ENCODE peak calls at places on chromosomes 1 and 21, in six cellular contexts. One of them, this sample, is unnamed.

GRCh38 chr1:109090415-109091195 is at the start of gene TMEM167B:
- DNase-seq in nephron progenitor cell: peak; percentile 81
- DNase-seq in MCF 10A: peak; percentile 91
- DNase-seq in erythroblast: peak; percentile 96
- DNase-seq in AG20443: peak; percentile 90
- DNase-seq in kidney glomerular epithelial cell: peak; percentile 78
- DNase-seq in this sample: peak; percentile 32

GRCh38 chr1:23796466-23797271 is 3.9 kb downstream of the GALE start:
- DNase-seq in kidney glomerular epithelial cell: no peak
- DNase-seq in AG20443: no peak
- DNase-seq in nephron progenitor cell: no peak
- DNase-seq in erythroblast: no peak
- DNase-seq in MCF 10A: peak; percentile 44
- DNase-seq in this sample: no peak

GRCh38 chr1:248842781-248843331 is 4.8 kb downstream of the ZNF672 start:
- DNase-seq in kidney glomerular epithelial cell: no peak
- DNase-seq in erythroblast: no peak
- DNase-seq in MCF 10A: no peak
- DNase-seq in AG20443: no peak
- DNase-seq in nephron progenitor cell: no peak
- DNase-seq in this sample: no peak

GRCh38 chr1:86778510-86779218 is 74.3 kb downstream of the SH3GLB1 start:
- DNase-seq in erythroblast: no peak
- DNase-seq in nephron progenitor cell: no peak
- DNase-seq in kidney glomerular epithelial cell: peak; percentile 44
- DNase-seq in MCF 10A: peak; percentile 27
- DNase-seq in AG20443: no peak
- DNase-seq in this sample: no peak

GRCh38 chr1:55586771-55587170 is 371.6 kb upstream of the USP24 start:
- DNase-seq in kidney glomerular epithelial cell: no peak
- DNase-seq in nephron progenitor cell: no peak
- DNase-seq in AG20443: no peak
- DNase-seq in MCF 10A: no peak
- DNase-seq in erythroblast: no peak
- DNase-seq in this sample: no peak

GRCh38 chr21:43337901-43338655 is 88.9 kb downstream of the SIK1 start:
- DNase-seq in MCF 10A: no peak
- DNase-seq in erythroblast: no peak
- DNase-seq in kidney glomerular epithelial cell: no peak
- DNase-seq in AG20443: no peak
- DNase-seq in nephron progenitor cell: no peak
- DNase-seq in this sample: no peak

GRCh38 chr1:26044971-26045711 is 777 bp downstream of the SLC30A2 start:
- DNase-seq in kidney glomerular epithelial cell: no peak
- DNase-seq in AG20443: no peak
- DNase-seq in erythroblast: no peak
- DNase-seq in nephron progenitor cell: peak; percentile 47
- DNase-seq in MCF 10A: no peak
- DNase-seq in this sample: no peak

GRCh38 chr1:167676205-167676915 is 45.4 kb upstream of the MPZL1 start:
- DNase-seq in nephron progenitor cell: no peak
- DNase-seq in MCF 10A: no peak
- DNase-seq in AG20443: no peak
- DNase-seq in kidney glomerular epithelial cell: no peak
- DNase-seq in erythroblast: no peak
- DNase-seq in this sample: no peak

GRCh38 chr1:147551036-147551435 is 9.7 kb downstream of the BCL9 start:
- DNase-seq in erythroblast: no peak
- DNase-seq in kidney glomerular epithelial cell: no peak
- DNase-seq in MCF 10A: no peak
- DNase-seq in AG20443: no peak
- DNase-seq in nephron progenitor cell: no peak
- DNase-seq in this sample: no peak

GRCh38 chr1:178627037-178627436 is 98.0 kb upstream of the RALGPS2 start:
- DNase-seq in nephron progenitor cell: no peak
- DNase-seq in erythroblast: no peak
- DNase-seq in MCF 10A: no peak
- DNase-seq in AG20443: no peak
- DNase-seq in kidney glomerular epithelial cell: no peak
- DNase-seq in this sample: no peak

GRCh38 chr21:35324372-35325220 is 275.5 kb upstream of the RUNX1 start:
- DNase-seq in MCF 10A: no peak
- DNase-seq in erythroblast: no peak
- DNase-seq in AG20443: peak; percentile 76
- DNase-seq in kidney glomerular epithelial cell: peak; percentile 56
- DNase-seq in nephron progenitor cell: no peak
- DNase-seq in this sample: no peak

GRCh38 chr1:184608990-184609389 is 145.7 kb downstream of the EDEM3 start:
- DNase-seq in nephron progenitor cell: no peak
- DNase-seq in MCF 10A: no peak
- DNase-seq in AG20443: no peak
- DNase-seq in kidney glomerular epithelial cell: no peak
- DNase-seq in erythroblast: no peak
- DNase-seq in this sample: no peak

GRCh38 chr1:225498539-225499135 is 70.8 kb upstream of the LBR start:
- DNase-seq in AG20443: no peak
- DNase-seq in erythroblast: no peak
- DNase-seq in nephron progenitor cell: no peak
- DNase-seq in kidney glomerular epithelial cell: no peak
- DNase-seq in MCF 10A: no peak
- DNase-seq in this sample: no peak

GRCh38 chr1:180920193-180920592 is 7.5 kb downstream of the KIAA1614 start:
- DNase-seq in AG20443: no peak
- DNase-seq in nephron progenitor cell: no peak
- DNase-seq in kidney glomerular epithelial cell: no peak
- DNase-seq in MCF 10A: no peak
- DNase-seq in erythroblast: no peak
- DNase-seq in this sample: no peak

GRCh38 chr21:45975017-45975595 is 6.5 kb upstream of the COL6A1 start:
- DNase-seq in kidney glomerular epithelial cell: no peak
- DNase-seq in erythroblast: no peak
- DNase-seq in AG20443: peak; percentile 48
- DNase-seq in nephron progenitor cell: peak; percentile 47
- DNase-seq in MCF 10A: no peak
- DNase-seq in this sample: no peak

GRCh38 chr1:9787702-9788101 is 36.1 kb downstream of the CLSTN1 start:
- DNase-seq in MCF 10A: no peak
- DNase-seq in nephron progenitor cell: no peak
- DNase-seq in kidney glomerular epithelial cell: no peak
- DNase-seq in erythroblast: no peak
- DNase-seq in AG20443: no peak
- DNase-seq in this sample: no peak

GRCh38 chr1:201537966-201538617 is 835 bp upstream of the NAV1 start:
- DNase-seq in MCF 10A: no peak
- DNase-seq in erythroblast: no peak
- DNase-seq in kidney glomerular epithelial cell: no peak
- DNase-seq in nephron progenitor cell: no peak
- DNase-seq in AG20443: no peak
- DNase-seq in this sample: no peak